ENCODE peak calls at places on chromosomes 7 and 10, in seven cellular contexts. G, Z, Y, O, M, Q and V are unnamed samples.

GRCh38 chr7:116592445-116592844 is 67.6 kb downstream of the CAV1 start:
- DNase-seq in O (no peak), G (no peak), Z (no peak), Q (no peak), M (peak), Y (no peak), V (no peak)

GRCh38 chr7:38178695-38179344 is 775 bp downstream of the STARD3NL start:
- DNase-seq in Q (no peak), M (no peak), Y (no peak), Z (no peak), O (no peak), G (peak), V (no peak)

GRCh38 chr7:134901389-134902020 is 84.8 kb upstream of the AGBL3 start:
- DNase-seq in O (no peak), Q (no peak), Z (no peak), Y (no peak), G (no peak), M (no peak), V (no peak)

GRCh38 chr7:75531359-75531821 is 39.3 kb downstream of the SPDYE5 start:
- DNase-seq in G (no peak), Q (no peak), Y (no peak), O (no peak), Z (peak), M (no peak), V (no peak)

GRCh38 chr10:127293640-127294039 is 97.2 kb upstream of the INSYN2A start:
- DNase-seq in M (peak), G (no peak), Z (no peak), Q (no peak), O (no peak), Y (no peak), V (no peak)

GRCh38 chr7:106326594-106327537 is 42.1 kb upstream of the NAMPT start:
- DNase-seq in Y (no peak), M (no peak), Z (no peak), Q (no peak), O (no peak), G (no peak), V (no peak)

GRCh38 chr10:112880633-112881530 is 69.2 kb upstream of the TCF7L2 start:
- DNase-seq in G (no peak), Z (no peak), Q (no peak), O (no peak), M (no peak), Y (no peak), V (no peak)

GRCh38 chr10:130244031-130244927 is 108.1 kb downstream of the GLRX3 start:
- DNase-seq in Q (no peak), G (no peak), Z (no peak), M (no peak), O (no peak), Y (no peak), V (no peak)

GRCh38 chr10:125868372-125868975 is 12.6 kb downstream of the DHX32 start:
- DNase-seq in O (no peak), G (peak), Q (no peak), Z (no peak), M (peak), Y (no peak), V (no peak)

GRCh38 chr10:11407939-11408338 is 203.5 kb downstream of the USP6NL start:
- DNase-seq in G (no peak), O (no peak), Y (no peak), Z (no peak), Q (no peak), M (no peak), V (no peak)

GRCh38 chr10:116470768-116471415 is 43.2 kb downstream of the PNLIPRP3 start:
- DNase-seq in G (no peak), M (no peak), Z (peak), O (no peak), Q (no peak), Y (no peak), V (no peak)

GRCh38 chr7:83876593-83876992 is 227.7 kb upstream of the SEMA3E start:
- DNase-seq in Z (no peak), Y (no peak), G (peak), O (no peak), Q (no peak), M (no peak), V (no peak)

GRCh38 chr7:98166668-98166970 is 44.6 kb upstream of the BHLHA15 start:
- DNase-seq in O (no peak), Y (no peak), G (no peak), Z (no peak), Q (no peak), M (no peak), V (no peak)

GRCh38 chr7:27242580-27243339 is at the start of gene EVX1:
- DNase-seq in Y (no peak), Z (no peak), M (peak), Q (no peak), G (no peak), O (no peak), V (no peak)

GRCh38 chr10:116627386-116627933 is 6.7 kb downstream of the PNLIPRP2 start:
- DNase-seq in Q (peak), Z (peak), O (no peak), G (no peak), Y (no peak), M (peak), V (no peak)

GRCh38 chr10:78747366-78747955 is 321.3 kb upstream of the ZMIZ1 start:
- DNase-seq in G (no peak), O (no peak), Z (no peak), Q (no peak), M (no peak), Y (no peak), V (no peak)

GRCh38 chr7:79055722-79056415 is 397.6 kb downstream of the MAGI2 start:
- DNase-seq in Q (no peak), M (peak), Y (peak), G (peak), Z (no peak), O (no peak), V (no peak)

GRCh38 chr10:69337312-69338132 is 59.2 kb downstream of the HK1 start:
- DNase-seq in Q (no peak), Y (no peak), Z (no peak), M (peak), O (no peak), G (peak), V (peak)

GRCh38 chr7:128790297-128791037 is 1.3 kb upstream of the CCDC136 start:
- DNase-seq in Z (peak), Q (no peak), Y (no peak), M (no peak), G (no peak), O (no peak), V (no peak)

GRCh38 chr10:107611101-107611500 is 446.6 kb upstream of the SORCS1 start:
- DNase-seq in Y (no peak), M (no peak), O (no peak), Q (no peak), Z (no peak), G (no peak), V (no peak)

GRCh38 chr10:29132821-29133156 is 156.1 kb upstream of the LYZL1 start:
- DNase-seq in G (no peak), Q (no peak), Z (no peak), O (no peak), M (no peak), Y (no peak), V (no peak)

GRCh38 chr10:60846173-60846572 is 67.9 kb downstream of the CDK1 start:
- DNase-seq in G (peak), Z (no peak), Y (no peak), O (no peak), Q (peak), M (no peak), V (no peak)

GRCh38 chr10:61970182-61971015 is 68.9 kb downstream of the ARID5B start:
- DNase-seq in Z (no peak), M (no peak), Y (no peak), G (peak), Q (no peak), O (no peak), V (no peak)